ENCODE peak calls at places on chromosomes 6 and 20, in seven cellular contexts. One of them, this sample, is unnamed.

GRCh38 chr6:70221025-70221714 is 81.7 kb downstream of the COL9A1 start:
- DNase-seq in H1: no peak
- DNase-seq in GM23338: peak; percentile 71
- DNase-seq in endothelial cell of umbilical vein: peak; percentile 32
- DNase-seq in HepG2: peak; percentile 12
- DNase-seq in HCT116: no peak
- DNase-seq in K562: peak; percentile 70
- DNase-seq in this sample: no peak

GRCh38 chr6:145069966-145070365 is 665.4 kb downstream of the EPM2A start:
- DNase-seq in H1: no peak
- DNase-seq in GM23338: no peak
- DNase-seq in endothelial cell of umbilical vein: no peak
- DNase-seq in HepG2: no peak
- DNase-seq in HCT116: no peak
- DNase-seq in K562: no peak
- DNase-seq in this sample: no peak

GRCh38 chr6:62974452-62974851 is 236.8 kb upstream of the FKBP1C start:
- DNase-seq in H1: no peak
- DNase-seq in GM23338: no peak
- DNase-seq in endothelial cell of umbilical vein: no peak
- DNase-seq in HepG2: no peak
- DNase-seq in HCT116: no peak
- DNase-seq in K562: no peak
- DNase-seq in this sample: no peak

GRCh38 chr6:158993639-158994038 is 6.4 kb downstream of the RSPH3 start:
- DNase-seq in H1: no peak
- DNase-seq in GM23338: no peak
- DNase-seq in endothelial cell of umbilical vein: no peak
- DNase-seq in HepG2: no peak
- DNase-seq in HCT116: no peak
- DNase-seq in K562: no peak
- DNase-seq in this sample: no peak

GRCh38 chr6:158285321-158285960 is 26.8 kb upstream of the TULP4 start:
- DNase-seq in H1: no peak
- DNase-seq in GM23338: no peak
- DNase-seq in endothelial cell of umbilical vein: peak; percentile 30
- DNase-seq in HepG2: no peak
- DNase-seq in HCT116: no peak
- DNase-seq in K562: no peak
- DNase-seq in this sample: no peak

GRCh38 chr6:119627908-119628669 is 278.5 kb upstream of the MAN1A1 start:
- DNase-seq in H1: no peak
- DNase-seq in GM23338: peak; percentile 28
- DNase-seq in endothelial cell of umbilical vein: no peak
- DNase-seq in HepG2: no peak
- DNase-seq in HCT116: no peak
- DNase-seq in K562: peak; percentile 66
- DNase-seq in this sample: no peak

GRCh38 chr20:11352041-11352440 is 565.7 kb upstream of the BTBD3 start:
- DNase-seq in H1: no peak
- DNase-seq in GM23338: no peak
- DNase-seq in endothelial cell of umbilical vein: no peak
- DNase-seq in HepG2: no peak
- DNase-seq in HCT116: no peak
- DNase-seq in K562: no peak
- DNase-seq in this sample: no peak

GRCh38 chr20:62367483-62368302 is 581 bp upstream of the LAMA5 start:
- DNase-seq in H1: no peak
- DNase-seq in GM23338: peak; percentile 70
- DNase-seq in endothelial cell of umbilical vein: no peak
- DNase-seq in HepG2: peak; percentile 60
- DNase-seq in HCT116: no peak
- DNase-seq in K562: no peak
- DNase-seq in this sample: no peak

GRCh38 chr20:2814076-2814475 is 711 bp upstream of the C20orf141 start:
- DNase-seq in H1: no peak
- DNase-seq in GM23338: no peak
- DNase-seq in endothelial cell of umbilical vein: no peak
- DNase-seq in HepG2: no peak
- DNase-seq in HCT116: no peak
- DNase-seq in K562: no peak
- DNase-seq in this sample: no peak

GRCh38 chr6:164325168-164325567 is 910.6 kb downstream of the QKI start:
- DNase-seq in H1: no peak
- DNase-seq in GM23338: no peak
- DNase-seq in endothelial cell of umbilical vein: no peak
- DNase-seq in HepG2: no peak
- DNase-seq in HCT116: no peak
- DNase-seq in K562: no peak
- DNase-seq in this sample: no peak

GRCh38 chr20:8722277-8722928 is 346.5 kb upstream of the PLCB4 start:
- DNase-seq in H1: no peak
- DNase-seq in GM23338: peak; percentile 80
- DNase-seq in endothelial cell of umbilical vein: peak; percentile 83
- DNase-seq in HepG2: peak; percentile 83
- DNase-seq in HCT116: peak; percentile 59
- DNase-seq in K562: peak; percentile 44
- DNase-seq in this sample: peak; percentile 59

GRCh38 chr20:52103469-52103910 is 88.1 kb downstream of the ZFP64 start:
- DNase-seq in H1: peak; percentile 25
- DNase-seq in GM23338: peak; percentile 82
- DNase-seq in endothelial cell of umbilical vein: peak; percentile 30
- DNase-seq in HepG2: no peak
- DNase-seq in HCT116: no peak
- DNase-seq in K562: peak; percentile 17
- DNase-seq in this sample: no peak

GRCh38 chr20:10200329-10200728 is 18.3 kb upstream of the SNAP25 start:
- DNase-seq in H1: no peak
- DNase-seq in GM23338: no peak
- DNase-seq in endothelial cell of umbilical vein: no peak
- DNase-seq in HepG2: no peak
- DNase-seq in HCT116: no peak
- DNase-seq in K562: no peak
- DNase-seq in this sample: no peak

GRCh38 chr20:36121981-36122930 is 32.3 kb upstream of the EPB41L1 start:
- DNase-seq in H1: no peak
- DNase-seq in GM23338: peak; percentile 28
- DNase-seq in endothelial cell of umbilical vein: no peak
- DNase-seq in HepG2: no peak
- DNase-seq in HCT116: peak; percentile 74
- DNase-seq in K562: no peak
- DNase-seq in this sample: no peak

GRCh38 chr20:38231786-38232130 is 28.8 kb downstream of the KIAA1755 start:
- DNase-seq in H1: no peak
- DNase-seq in GM23338: no peak
- DNase-seq in endothelial cell of umbilical vein: peak; percentile 64
- DNase-seq in HepG2: no peak
- DNase-seq in HCT116: no peak
- DNase-seq in K562: no peak
- DNase-seq in this sample: no peak

GRCh38 chr20:48691523-48691922 is 136.3 kb downstream of the PREX1 start:
- DNase-seq in H1: no peak
- DNase-seq in GM23338: no peak
- DNase-seq in endothelial cell of umbilical vein: no peak
- DNase-seq in HepG2: no peak
- DNase-seq in HCT116: no peak
- DNase-seq in K562: no peak
- DNase-seq in this sample: no peak

GRCh38 chr6:125198285-125199009 is 44.9 kb downstream of the TPD52L1 start:
- DNase-seq in H1: no peak
- DNase-seq in GM23338: no peak
- DNase-seq in endothelial cell of umbilical vein: no peak
- DNase-seq in HepG2: no peak
- DNase-seq in HCT116: no peak
- DNase-seq in K562: no peak
- DNase-seq in this sample: no peak

GRCh38 chr6:128068110-128068460 is 167.2 kb upstream of the THEMIS start:
- DNase-seq in H1: no peak
- DNase-seq in GM23338: no peak
- DNase-seq in endothelial cell of umbilical vein: no peak
- DNase-seq in HepG2: peak; percentile 32
- DNase-seq in HCT116: no peak
- DNase-seq in K562: no peak
- DNase-seq in this sample: no peak

GRCh38 chr6:142329486-142330113 is 27.8 kb downstream of the ADGRG6 start:
- DNase-seq in H1: no peak
- DNase-seq in GM23338: no peak
- DNase-seq in endothelial cell of umbilical vein: peak; percentile 43
- DNase-seq in HepG2: no peak
- DNase-seq in HCT116: no peak
- DNase-seq in K562: no peak
- DNase-seq in this sample: no peak

GRCh38 chr20:23286346-23286745 is 64.2 kb upstream of the NXT1 start:
- DNase-seq in H1: no peak
- DNase-seq in GM23338: no peak
- DNase-seq in endothelial cell of umbilical vein: no peak
- DNase-seq in HepG2: no peak
- DNase-seq in HCT116: no peak
- DNase-seq in K562: no peak
- DNase-seq in this sample: no peak

DNA sequence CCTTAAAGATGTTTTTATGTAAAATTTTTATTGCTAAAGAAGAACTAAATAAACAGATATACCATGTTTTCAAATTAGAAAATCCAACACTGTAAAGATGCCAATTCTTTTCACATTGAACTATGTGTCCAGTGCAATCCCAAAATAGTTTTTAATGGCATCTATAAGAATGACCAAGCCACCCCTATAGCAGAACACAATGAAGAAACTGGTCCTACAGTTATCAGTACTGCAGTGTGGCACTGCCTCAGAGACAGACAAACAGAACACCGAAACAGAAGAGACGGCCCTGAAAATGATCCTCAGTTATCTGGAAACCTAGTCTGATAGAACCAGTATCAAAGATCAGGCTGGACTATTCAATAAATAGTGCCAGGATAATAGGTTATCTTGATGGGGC is 41.9 kb downstream of the KIF13A start:
- DNase-seq in H1: no peak
- DNase-seq in GM23338: no peak
- DNase-seq in endothelial cell of umbilical vein: no peak
- DNase-seq in HepG2: no peak
- DNase-seq in HCT116: no peak
- DNase-seq in K562: no peak
- DNase-seq in this sample: no peak
- TF ChIP-seq POLR2AphosphoS5 in H1: no peak
- TF ChIP-seq POLR2AphosphoS5 in GM23338: no peak
- TF ChIP-seq POLR2AphosphoS5 in endothelial cell of umbilical vein: no peak
- TF ChIP-seq POLR2AphosphoS5 in HepG2: no peak
- TF ChIP-seq POLR2AphosphoS5 in HCT116: no peak
- TF ChIP-seq POLR2AphosphoS5 in K562: no peak
- TF ChIP-seq POLR2AphosphoS5 in this sample: no peak

GRCh38 chr20:58843128-58843556 is 7.6 kb downstream of the GNAS-AS1 start:
- DNase-seq in H1: no peak
- DNase-seq in GM23338: peak; percentile 88
- DNase-seq in endothelial cell of umbilical vein: no peak
- DNase-seq in HepG2: no peak
- DNase-seq in HCT116: no peak
- DNase-seq in K562: no peak
- DNase-seq in this sample: no peak

GRCh38 chr20:58840816-58841538 is 9.7 kb downstream of the GNAS-AS1 start:
- DNase-seq in H1: no peak
- DNase-seq in GM23338: peak; percentile 38
- DNase-seq in endothelial cell of umbilical vein: no peak
- DNase-seq in HepG2: no peak
- DNase-seq in HCT116: no peak
- DNase-seq in K562: no peak
- DNase-seq in this sample: no peak

GRCh38 chr20:58839991-58840747 is 10.5 kb downstream of the GNAS-AS1 start:
- DNase-seq in H1: no peak
- DNase-seq in GM23338: peak; percentile 57
- DNase-seq in endothelial cell of umbilical vein: no peak
- DNase-seq in HepG2: no peak
- DNase-seq in HCT116: no peak
- DNase-seq in K562: no peak
- DNase-seq in this sample: no peak

GRCh38 chr20:58842276-58842675 is 8.4 kb downstream of the GNAS-AS1 start:
- DNase-seq in H1: no peak
- DNase-seq in GM23338: peak; percentile 52
- DNase-seq in endothelial cell of umbilical vein: no peak
- DNase-seq in HepG2: no peak
- DNase-seq in HCT116: no peak
- DNase-seq in K562: no peak
- DNase-seq in this sample: no peak

GRCh38 chr20:58841539-58842264 is 9.0 kb downstream of the GNAS-AS1 start:
- DNase-seq in H1: no peak
- DNase-seq in GM23338: peak; percentile 45
- DNase-seq in endothelial cell of umbilical vein: no peak
- DNase-seq in HepG2: no peak
- DNase-seq in HCT116: no peak
- DNase-seq in K562: no peak
- DNase-seq in this sample: no peak
- TF ChIP-seq EZH2 in H1: no peak
- TF ChIP-seq EZH2 in GM23338: no peak
- TF ChIP-seq EZH2 in endothelial cell of umbilical vein: peak; percentile 76
- TF ChIP-seq EZH2 in HepG2: no peak
- TF ChIP-seq EZH2 in HCT116: no peak
- TF ChIP-seq EZH2 in K562: no peak
- TF ChIP-seq EZH2 in this sample: no peak

GRCh38 chr20:56860413-56860812 is 231.3 kb downstream of the TFAP2C start:
- DNase-seq in H1: no peak
- DNase-seq in GM23338: no peak
- DNase-seq in endothelial cell of umbilical vein: no peak
- DNase-seq in HepG2: no peak
- DNase-seq in HCT116: no peak
- DNase-seq in K562: no peak
- DNase-seq in this sample: no peak

GRCh38 chr20:56867128-56867527 is 238.0 kb downstream of the TFAP2C start:
- DNase-seq in H1: no peak
- DNase-seq in GM23338: peak; percentile 32
- DNase-seq in endothelial cell of umbilical vein: no peak
- DNase-seq in HepG2: no peak
- DNase-seq in HCT116: no peak
- DNase-seq in K562: no peak
- DNase-seq in this sample: no peak

GRCh38 chr20:56861590-56861989 is 232.5 kb downstream of the TFAP2C start:
- DNase-seq in H1: no peak
- DNase-seq in GM23338: peak; percentile 20
- DNase-seq in endothelial cell of umbilical vein: no peak
- DNase-seq in HepG2: no peak
- DNase-seq in HCT116: no peak
- DNase-seq in K562: no peak
- DNase-seq in this sample: no peak

GRCh38 chr20:56859751-56860366 is 230.8 kb downstream of the TFAP2C start:
- DNase-seq in H1: no peak
- DNase-seq in GM23338: peak; percentile 55
- DNase-seq in endothelial cell of umbilical vein: no peak
- DNase-seq in HepG2: no peak
- DNase-seq in HCT116: no peak
- DNase-seq in K562: no peak
- DNase-seq in this sample: no peak

GRCh38 chr20:56865055-56865454 is 235.9 kb downstream of the TFAP2C start:
- DNase-seq in H1: no peak
- DNase-seq in GM23338: no peak
- DNase-seq in endothelial cell of umbilical vein: no peak
- DNase-seq in HepG2: no peak
- DNase-seq in HCT116: no peak
- DNase-seq in K562: no peak
- DNase-seq in this sample: no peak
- TF ChIP-seq POLR2AphosphoS5 in H1: no peak
- TF ChIP-seq POLR2AphosphoS5 in GM23338: no peak
- TF ChIP-seq POLR2AphosphoS5 in endothelial cell of umbilical vein: no peak
- TF ChIP-seq POLR2AphosphoS5 in HepG2: no peak
- TF ChIP-seq POLR2AphosphoS5 in HCT116: no peak
- TF ChIP-seq POLR2AphosphoS5 in K562: no peak
- TF ChIP-seq POLR2AphosphoS5 in this sample: no peak

GRCh38 chr6:1614767-1615650 is 5.3 kb downstream of the FOXC1 start:
- DNase-seq in H1: no peak
- DNase-seq in GM23338: peak; percentile 71
- DNase-seq in endothelial cell of umbilical vein: peak; percentile 65
- DNase-seq in HepG2: no peak
- DNase-seq in HCT116: no peak
- DNase-seq in K562: no peak
- DNase-seq in this sample: no peak
- TF ChIP-seq EZH2 in H1: peak; percentile 80
- TF ChIP-seq EZH2 in GM23338: peak; percentile 12
- TF ChIP-seq EZH2 in endothelial cell of umbilical vein: no peak
- TF ChIP-seq EZH2 in HepG2: no peak
- TF ChIP-seq EZH2 in HCT116: no peak
- TF ChIP-seq EZH2 in K562: no peak
- TF ChIP-seq EZH2 in this sample: no peak

This sample was measured in SK-N-MC.